ENCODE peak calls at places on chromosomes 5 and 9, in five cellular contexts. One of them, this sample, is unnamed.

GRCh38 chr5:7844901-7845300 is 6.0 kb downstream of the CFAP90 start:
- DNase-seq in activated gamma-delta T cell treated with Interleukin-2 at 50 U/mL for 16 hours: no peak
- DNase-seq in posterior vena cava: no peak
- DNase-seq in psoas muscle: no peak
- DNase-seq in H4: no peak
- DNase-seq in this sample: no peak

GRCh38 chr5:59548807-59549357 is 344.6 kb downstream of the PDE4D start:
- DNase-seq in activated gamma-delta T cell treated with Interleukin-2 at 50 U/mL for 16 hours: no peak
- DNase-seq in posterior vena cava: no peak
- DNase-seq in psoas muscle: no peak
- DNase-seq in H4: peak; percentile 27
- DNase-seq in this sample: no peak

GRCh38 chr9:21482213-21482612 is at the start of gene IFNE:
- DNase-seq in activated gamma-delta T cell treated with Interleukin-2 at 50 U/mL for 16 hours: no peak
- DNase-seq in posterior vena cava: no peak
- DNase-seq in psoas muscle: no peak
- DNase-seq in H4: no peak
- DNase-seq in this sample: no peak

GRCh38 chr5:180785794-180786221 is 16.8 kb downstream of the MGAT1 start:
- DNase-seq in activated gamma-delta T cell treated with Interleukin-2 at 50 U/mL for 16 hours: no peak
- DNase-seq in posterior vena cava: peak; percentile 82
- DNase-seq in psoas muscle: no peak
- DNase-seq in H4: peak; percentile 60
- DNase-seq in this sample: no peak

GRCh38 chr9:26375448-26375847 is 517.2 kb downstream of the CAAP1 start:
- DNase-seq in activated gamma-delta T cell treated with Interleukin-2 at 50 U/mL for 16 hours: no peak
- DNase-seq in posterior vena cava: no peak
- DNase-seq in psoas muscle: no peak
- DNase-seq in H4: peak; percentile 66
- DNase-seq in this sample: no peak

GRCh38 chr5:73117088-73117755 is 3.2 kb upstream of the TMEM171 start:
- DNase-seq in activated gamma-delta T cell treated with Interleukin-2 at 50 U/mL for 16 hours: no peak
- DNase-seq in posterior vena cava: no peak
- DNase-seq in psoas muscle: no peak
- DNase-seq in H4: no peak
- DNase-seq in this sample: no peak

GRCh38 chr5:139190125-139190524 is 8.0 kb downstream of the SIL1 start:
- DNase-seq in activated gamma-delta T cell treated with Interleukin-2 at 50 U/mL for 16 hours: no peak
- DNase-seq in posterior vena cava: no peak
- DNase-seq in psoas muscle: no peak
- DNase-seq in H4: no peak
- DNase-seq in this sample: no peak

GRCh38 chr9:93207326-93207814 is 23.4 kb downstream of the WNK2 start:
- DNase-seq in activated gamma-delta T cell treated with Interleukin-2 at 50 U/mL for 16 hours: no peak
- DNase-seq in posterior vena cava: peak; percentile 91
- DNase-seq in psoas muscle: peak; percentile 84
- DNase-seq in H4: no peak
- DNase-seq in this sample: peak; percentile 68

GRCh38 chr5:143105216-143105905 is 298.1 kb downstream of the NR3C1 start:
- DNase-seq in activated gamma-delta T cell treated with Interleukin-2 at 50 U/mL for 16 hours: no peak
- DNase-seq in posterior vena cava: no peak
- DNase-seq in psoas muscle: no peak
- DNase-seq in H4: no peak
- DNase-seq in this sample: no peak

GRCh38 chr9:27582794-27583193 is 9.5 kb upstream of the C9orf72 start:
- DNase-seq in activated gamma-delta T cell treated with Interleukin-2 at 50 U/mL for 16 hours: no peak
- DNase-seq in posterior vena cava: no peak
- DNase-seq in psoas muscle: no peak
- DNase-seq in H4: no peak
- DNase-seq in this sample: no peak

GRCh38 chr5:91556-92263 is at the start of gene PLEKHG4B:
- DNase-seq in activated gamma-delta T cell treated with Interleukin-2 at 50 U/mL for 16 hours: no peak
- DNase-seq in posterior vena cava: no peak
- DNase-seq in psoas muscle: no peak
- DNase-seq in H4: peak; percentile 54
- DNase-seq in this sample: no peak

GRCh38 chr5:19886123-19886921 is 101.7 kb downstream of the CDH18 start:
- DNase-seq in activated gamma-delta T cell treated with Interleukin-2 at 50 U/mL for 16 hours: no peak
- DNase-seq in posterior vena cava: no peak
- DNase-seq in psoas muscle: no peak
- DNase-seq in H4: peak; percentile 71
- DNase-seq in this sample: no peak

GRCh38 chr9:27361401-27361953 is 64.5 kb upstream of the EQTN start:
- DNase-seq in activated gamma-delta T cell treated with Interleukin-2 at 50 U/mL for 16 hours: no peak
- DNase-seq in posterior vena cava: no peak
- DNase-seq in psoas muscle: no peak
- DNase-seq in H4: no peak
- DNase-seq in this sample: no peak

GRCh38 chr5:66958984-66959641 is 237.5 kb downstream of the CD180 start:
- DNase-seq in activated gamma-delta T cell treated with Interleukin-2 at 50 U/mL for 16 hours: no peak
- DNase-seq in posterior vena cava: peak; percentile 82
- DNase-seq in psoas muscle: peak; percentile 55
- DNase-seq in H4: peak; percentile 25
- DNase-seq in this sample: peak; percentile 29

This sample was measured in uterus.